ENCODE peak calls at places on chromosomes 11 and 22, in eight cellular contexts. U, F, V, G, S, O, J and D are unnamed samples.

GRCh38 chr22:43921361-43921760 is 2.2 kb upstream of the PNPLA3 start:
- DNase-seq in O (no peak), V (no peak), F (no peak), S (no peak), G (peak), U (no peak), J (no peak), D (no peak)

GRCh38 chr11:66728760-66729385 is at the start of gene SPTBN2:
- DNase-seq in G (peak), O (no peak), V (no peak), F (no peak), J (no peak), U (no peak), S (no peak), D (no peak)

GRCh38 chr11:111982019-111982464 is 43.2 kb upstream of the DLAT start:
- DNase-seq in V (peak), F (peak), G (peak), J (peak), O (no peak), S (no peak), U (no peak), D (no peak)

GRCh38 chr11:114440121-114440860 is 1.0 kb downstream of the REXO2 start:
- DNase-seq in O (no peak), J (no peak), F (no peak), V (no peak), U (no peak), G (peak), S (no peak), D (no peak)

GRCh38 chr11:76201672-76202412 is 4.5 kb downstream of the WNT11 start:
- DNase-seq in S (no peak), F (no peak), G (peak), U (no peak), O (peak), V (no peak), J (no peak), D (no peak)

GRCh38 chr11:80980221-80980620 is 1539.4 kb upstream of the TENM4 start:
- DNase-seq in G (no peak), F (peak), J (peak), S (no peak), V (no peak), U (no peak), O (no peak), D (no peak)

GRCh38 chr22:40426671-40427070 is 56.3 kb downstream of the SGSM3 start:
- DNase-seq in V (no peak), J (no peak), S (no peak), F (no peak), G (peak), U (no peak), O (no peak), D (no peak)

GRCh38 chr11:133476570-133477262 is 55.6 kb downstream of the OPCML start:
- DNase-seq in S (no peak), J (no peak), G (no peak), U (no peak), F (no peak), V (no peak), O (no peak), D (no peak)

GRCh38 chr11:41659990-41660389 is 200.5 kb upstream of the LRRC4C start:
- DNase-seq in S (no peak), V (no peak), J (no peak), U (no peak), O (no peak), F (no peak), G (no peak), D (no peak)

GRCh38 chr11:91394718-91395414 is 829.8 kb upstream of the FAT3 start:
- DNase-seq in V (no peak), S (no peak), F (no peak), G (no peak), U (no peak), J (no peak), O (no peak), D (no peak)

GRCh38 chr11:78417175-78417887 is at the start of gene GAB2:
- DNase-seq in F (no peak), G (no peak), O (peak), S (no peak), U (no peak), V (no peak), J (no peak), D (no peak)

GRCh38 chr11:73333626-73334199 is 25.6 kb downstream of the ARHGEF17 start:
- DNase-seq in S (no peak), F (no peak), G (peak), J (no peak), U (no peak), O (no peak), V (no peak), D (no peak)

GRCh38 chr11:27024865-27025264 is 15.8 kb upstream of the BBOX1 start:
- DNase-seq in U (no peak), S (no peak), F (no peak), O (no peak), V (no peak), G (no peak), J (no peak), D (no peak)

GRCh38 chr11:99739464-99740089 is 718.8 kb downstream of the CNTN5 start:
- DNase-seq in G (no peak), J (no peak), V (no peak), F (peak), S (no peak), O (no peak), U (no peak), D (no peak)

GRCh38 chr11:28417601-28418323 is 309.6 kb downstream of the METTL15 start:
- DNase-seq in F (no peak), S (no peak), O (no peak), V (no peak), U (no peak), J (no peak), G (no peak), D (no peak)

GRCh38 chr11:11148104-11148509 is 204.9 kb downstream of the CSNK2A3 start:
- DNase-seq in F (peak), O (no peak), U (peak), J (no peak), G (peak), S (no peak), V (peak), D (peak)

GRCh38 chr11:34837246-34837856 is 78.8 kb downstream of the APIP start:
- DNase-seq in G (no peak), U (no peak), F (no peak), S (no peak), V (no peak), O (no peak), J (no peak), D (no peak)

GRCh38 chr11:47376183-47376542 is 2.2 kb downstream of the SPI1 start:
- DNase-seq in O (peak), V (no peak), S (no peak), U (no peak), J (no peak), G (peak), F (no peak), D (no peak)

GRCh38 chr22:23305321-23305910 is 125.1 kb downstream of the BCR start:
- DNase-seq in S (no peak), F (no peak), G (peak), U (no peak), J (no peak), V (no peak), O (peak), D (peak)

GRCh38 chr11:67275606-67276409 is 9.5 kb downstream of the GRK2 start:
- DNase-seq in O (peak), G (peak), F (no peak), S (no peak), J (no peak), U (no peak), V (no peak), D (no peak)

GRCh38 chr11:70371241-70371640 is 27.1 kb upstream of the CTTN start:
- DNase-seq in O (no peak), F (no peak), U (no peak), S (no peak), J (no peak), G (no peak), V (no peak), D (no peak)

GRCh38 chr11:368414-369335 is 624 bp upstream of the B4GALNT4 start:
- DNase-seq in G (peak), U (no peak), F (no peak), O (peak), S (no peak), J (no peak), V (no peak), D (no peak)

GRCh38 chr11:40130427-40130826 is 1329.0 kb downstream of the LRRC4C start:
- DNase-seq in S (no peak), U (no peak), G (no peak), O (no peak), F (peak), V (no peak), J (no peak), D (no peak)

GRCh38 chr11:113873241-113873626 is 2.1 kb downstream of the USP28 start:
- DNase-seq in S (no peak), U (no peak), J (no peak), F (no peak), V (peak), G (no peak), O (no peak), D (no peak)

GRCh38 chr11:123082977-123083376 is 21.0 kb upstream of the HSPA8 start:
- DNase-seq in G (no peak), F (no peak), O (no peak), V (no peak), J (no peak), S (no peak), U (no peak), D (no peak)

GRCh38 chr11:17750013-17750816 is 15.6 kb downstream of the KCNC1 start:
- DNase-seq in F (no peak), G (peak), U (no peak), V (no peak), O (no peak), J (no peak), S (no peak), D (no peak)

GRCh38 chr11:18778468-18778867 is 13.1 kb downstream of the PTPN5 start:
- DNase-seq in O (no peak), U (no peak), G (no peak), F (no peak), S (no peak), J (no peak), V (no peak), D (no peak)

GRCh38 chr22:37891926-37892325 is 14.2 kb upstream of the MICALL1 start:
- DNase-seq in F (no peak), V (no peak), J (no peak), S (no peak), G (peak), U (no peak), O (no peak), D (no peak)

GRCh38 chr11:1920128-1920908 is 815 bp downstream of the TNNT3 start:
- DNase-seq in S (no peak), V (no peak), O (no peak), J (no peak), G (peak), F (no peak), U (no peak), D (no peak)

GRCh38 chr11:1919428-1920127 is at the start of gene TNNT3:
- DNase-seq in V (no peak), O (no peak), J (no peak), G (peak), S (no peak), U (no peak), F (no peak), D (no peak)

GRCh38 chr11:1917523-1918435 is 1.7 kb upstream of the TNNT3 start:
- DNase-seq in U (no peak), F (peak), O (peak), S (no peak), G (peak), J (no peak), V (no peak), D (no peak)

GRCh38 chr11:1916986-1917522 is 2.4 kb upstream of the TNNT3 start:
- DNase-seq in U (no peak), F (peak), J (no peak), S (no peak), G (peak), V (no peak), O (no peak), D (no peak)

GRCh38 chr11:1918436-1919315 is 827 bp upstream of the TNNT3 start:
- DNase-seq in S (no peak), V (no peak), O (no peak), F (no peak), G (peak), U (no peak), J (no peak), D (no peak)
- TF ChIP-seq CTCF in S (no peak), V (no peak), O (no peak), F (no peak), G (peak), U (no peak), J (no peak), D (peak)

DNA sequence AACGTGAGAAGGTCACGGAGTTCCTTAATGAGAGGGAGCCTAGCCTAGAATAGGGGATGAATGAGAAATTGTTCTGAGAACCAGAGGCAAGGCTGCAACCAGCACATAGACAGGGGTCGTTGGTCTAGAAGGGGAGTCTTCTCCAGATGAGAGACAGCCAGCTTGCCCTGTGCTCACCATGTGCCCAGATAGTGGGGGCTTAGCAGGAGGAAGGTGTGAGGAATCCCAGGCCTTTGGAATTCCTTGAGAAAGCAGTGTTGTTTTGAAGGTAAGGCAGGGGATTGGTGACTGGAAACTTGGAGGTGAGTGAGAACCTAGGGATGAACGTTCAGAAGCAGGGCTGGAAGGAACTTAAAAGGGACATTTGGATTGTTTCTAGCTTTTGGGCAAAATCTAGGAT is 29.4 kb downstream of the RCOR2 start:
- DNase-seq in U (no peak), G (no peak), F (no peak), S (no peak), J (no peak), O (no peak), V (no peak), D (no peak)
- H3K4me3 ChIP-seq in U (no peak), G (peak), F (peak), S (peak), J (no peak), O (no peak), V (peak), D (no peak)

GRCh38 chr11:121248496-121248895 is 44.1 kb upstream of the SC5D start:
- DNase-seq in J (no peak), G (no peak), V (no peak), F (no peak), O (no peak), S (no peak), U (no peak), D (no peak)
- TF ChIP-seq CTCF in J (no peak), G (no peak), V (no peak), F (no peak), O (no peak), S (no peak), U (no peak), D (no peak)

GRCh38 chr22:49823289-49824045 is 4.2 kb downstream of the BRD1 start:
- DNase-seq in U (no peak), G (peak), F (no peak), V (no peak), O (no peak), S (no peak), J (no peak), D (no peak)

GRCh38 chr22:49825944-49826602 is 1.6 kb downstream of the BRD1 start:
- DNase-seq in O (peak), S (peak), U (no peak), J (no peak), F (peak), G (peak), V (no peak), D (no peak)

GRCh38 chr22:49824936-49825335 is 2.7 kb downstream of the BRD1 start:
- DNase-seq in O (no peak), S (no peak), F (no peak), G (peak), J (no peak), U (no peak), V (no peak), D (no peak)

GRCh38 chr22:49825436-49825835 is 2.2 kb downstream of the BRD1 start:
- DNase-seq in J (no peak), V (no peak), O (no peak), S (no peak), U (no peak), F (no peak), G (peak), D (no peak)

DNA sequence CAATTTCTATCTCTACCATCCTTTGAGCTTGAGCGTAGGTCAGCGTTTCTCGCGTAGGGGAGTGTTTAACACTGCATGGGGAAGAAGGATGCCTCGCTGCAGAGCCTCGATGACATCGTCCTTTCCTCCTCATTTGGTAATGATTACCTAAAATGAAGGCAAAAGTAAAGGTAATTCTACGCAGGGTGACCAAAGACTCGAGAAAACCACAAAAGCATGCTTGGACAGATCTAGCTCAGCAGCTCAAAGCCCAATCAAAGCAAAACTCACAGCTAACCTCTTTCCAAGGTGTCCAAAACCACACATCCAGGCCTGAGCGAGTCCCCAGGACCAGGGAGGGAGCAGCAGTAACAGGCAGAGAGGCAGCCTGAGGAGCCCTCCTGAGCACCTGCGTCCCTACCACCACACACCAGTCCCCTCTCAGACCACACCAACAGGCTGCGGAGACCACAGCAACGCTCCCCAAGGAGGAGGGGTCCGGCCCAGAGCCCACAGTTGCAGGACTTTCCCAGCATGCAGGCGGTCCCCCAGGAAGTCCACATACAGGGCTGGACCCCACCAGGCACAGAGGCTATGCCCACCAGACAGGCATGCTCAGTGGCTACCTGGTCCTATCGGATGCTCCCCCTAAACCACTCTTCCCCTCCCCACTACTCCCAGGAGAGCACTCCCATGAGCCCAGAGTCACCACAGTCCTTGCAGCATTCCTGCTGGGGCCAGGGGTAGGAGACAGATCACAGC is 3.3 kb downstream of the BRD1 start:
- DNase-seq in J (no peak), U (no peak), O (no peak), G (peak), F (no peak), S (no peak), V (no peak), D (no peak)
- H3K4me3 ChIP-seq in J (no peak), U (peak), O (no peak), G (no peak), F (no peak), S (no peak), V (no peak), D (no peak)

GRCh38 chr11:32188785-32189184 is 97.9 kb downstream of the RCN1 start:
- DNase-seq in S (no peak), O (no peak), F (peak), J (no peak), V (no peak), U (no peak), G (no peak), D (no peak)
- TF ChIP-seq CTCF in S (peak), O (no peak), F (peak), J (peak), V (no peak), U (no peak), G (peak), D (no peak)